ENCODE peak calls at places on chromosome 2, in six cellular contexts. B is CD8-positive, alpha-beta memory T cell; F is Calu3; L is SW480; Q is hippocampal formation; A is activated naive CD8-positive, alpha-beta T cell treated with anti-CD3 and anti-CD28 coated beads for 36 hours. W is an unnamed sample.

GRCh38 chr2:27621524-27621923 is 7.3 kb downstream of the CCDC121 start:
- DNase-seq in B (no peak), F (no peak), L (no peak), Q (no peak), A (no peak), W (no peak)

GRCh38 chr2:109330056-109330455 is 201.1 kb downstream of the SH3RF3 start:
- DNase-seq in B (no peak), F (no peak), L (no peak), Q (no peak), A (no peak), W (no peak)

GRCh38 chr2:197211881-197212342 is 98.7 kb downstream of the ANKRD44 start:
- DNase-seq in B (peak), F (no peak), L (no peak), Q (no peak), A (peak), W (no peak)

GRCh38 chr2:25374411-25374810 is 32.7 kb upstream of the DNMT3A start:
- DNase-seq in B (no peak), F (no peak), L (no peak), Q (no peak), A (no peak), W (no peak)

GRCh38 chr2:191303349-191304005 is 58.3 kb downstream of the MYO1B start:
- DNase-seq in B (no peak), F (no peak), L (no peak), Q (no peak), A (no peak), W (peak)

GRCh38 chr2:201980389-201980821 is 53.2 kb upstream of the FZD7 start:
- DNase-seq in B (no peak), F (no peak), L (no peak), Q (no peak), A (no peak), W (no peak)

GRCh38 chr2:1010373-1011017 is 59.8 kb downstream of the SNTG2 start:
- DNase-seq in B (no peak), F (no peak), L (no peak), Q (no peak), A (no peak), W (peak)

GRCh38 chr2:88024509-88024908 is 8.2 kb upstream of the RNU2-63P start:
- DNase-seq in B (no peak), F (no peak), L (no peak), Q (no peak), A (no peak), W (no peak)

GRCh38 chr2:104745856-104746255 is 108.1 kb upstream of the POU3F3 start:
- DNase-seq in B (no peak), F (no peak), L (no peak), Q (no peak), A (no peak), W (no peak)

GRCh38 chr2:85551698-85552678 is 9.3 kb downstream of the GGCX start:
- DNase-seq in B (peak), F (peak), L (peak), Q (peak), A (peak), W (peak)